ENCODE peak calls at places on chromosome 4, in eight cellular contexts. V is activated CD4-positive, alpha-beta T cell treated with anti-CD3 and anti-CD28 coated beads, Interleukin-2, amount 10 ng/mL, durations not matched to agents 7 days and 5 days; L is stimulated activated CD4-positive, alpha-beta T cell treated with anti-CD3 and anti-CD28 coated beads, Interleukin-4, amount 100 ng/mL, for 48 hours; A is HCT116; F is Daoy; P is fibroblast of mammary gland; S is fibroblast of the aortic adventitia; Q is T-helper 1 cell. U is an unnamed sample.
A peak's percentile ranks its signal among the peaks of the same experiment; 100 is the strongest.

GRCh38 chr4:114217150-114217817 is 237.8 kb upstream of the ARSJ start:
- DNase-seq in S (no peak), Q (no peak), V (no peak), A (no peak), L (no peak), F (no peak), P (no peak), U (no peak)

GRCh38 chr4:58209576-58209975 is 1099.4 kb upstream of the IGFBP7 start:
- DNase-seq in A (no peak), F (no peak), V (no peak), Q (no peak), S (no peak), P (no peak), L (no peak), U (no peak)

GRCh38 chr4:153465583-153465921 is 608 bp upstream of the TMEM131L start:
- DNase-seq in Q (peak; percentile 14), F (peak; percentile 46), L (no peak), P (peak; percentile 59), S (peak; percentile 58), V (peak; percentile 53), A (peak; percentile 16), U (no peak)

GRCh38 chr4:7904108-7904516 is 35.5 kb downstream of the AFAP1 start:
- DNase-seq in P (peak; percentile 81), Q (no peak), F (no peak), L (no peak), V (no peak), S (peak; percentile 97), A (no peak), U (no peak)

GRCh38 chr4:106287353-106287969 is 28.5 kb downstream of the TBCK start:
- DNase-seq in V (no peak), Q (no peak), A (no peak), P (peak; percentile 94), F (peak; percentile 62), S (peak; percentile 64), L (no peak), U (no peak)

GRCh38 chr4:39124885-39125599 is 57.3 kb upstream of the WDR19 start:
- DNase-seq in A (no peak), F (no peak), S (no peak), L (no peak), Q (no peak), P (no peak), V (no peak), U (peak; percentile 52)

GRCh38 chr4:7434766-7435150 is at the start of gene PSAPL1:
- DNase-seq in F (peak; percentile 85), L (no peak), P (peak; percentile 12), A (peak; percentile 16), Q (no peak), V (no peak), S (peak; percentile 3), U (no peak)

GRCh38 chr4:99863804-99864203 is 30.4 kb downstream of the LAMTOR3 start:
- DNase-seq in A (no peak), L (no peak), S (no peak), Q (no peak), P (peak; percentile 46), V (no peak), F (no peak), U (no peak)

GRCh38 chr4:25702848-25703247 is 47.2 kb downstream of the SLC34A2 start:
- DNase-seq in A (no peak), L (no peak), P (peak; percentile 80), Q (no peak), S (peak; percentile 89), F (peak; percentile 80), V (no peak), U (no peak)

GRCh38 chr4:107044170-107044569 is 8.1 kb upstream of the DKK2 start:
- DNase-seq in Q (no peak), P (peak; percentile 44), L (no peak), V (no peak), F (no peak), A (peak; percentile 12), S (peak; percentile 27), U (no peak)

GRCh38 chr4:169251291-169252235 is 19.2 kb downstream of the SH3RF1 start:
- DNase-seq in P (no peak), S (no peak), Q (no peak), L (no peak), A (peak; percentile 89), F (peak; percentile 27), V (no peak), U (no peak)

GRCh38 chr4:11440481-11441181 is 11.9 kb upstream of the HS3ST1 start:
- DNase-seq in F (no peak), A (no peak), P (no peak), Q (no peak), V (no peak), S (no peak), L (no peak), U (no peak)

GRCh38 chr4:152424980-152425379 is 110.9 kb downstream of the FBXW7 start:
- DNase-seq in S (no peak), A (no peak), F (no peak), V (no peak), L (no peak), Q (no peak), P (peak; percentile 4), U (no peak)